ENCODE peak calls at places on chromosomes 13 and 19, in ten cellular contexts. E, N, S, H, L, R, J, U, G and Y are unnamed samples.

GRCh38 chr19:2575734-2576481 is 100.0 kb downstream of the GADD45B start:
- DNase-seq in G (peak; percentile 91), E (peak; percentile 72), U (peak; percentile 97), S (no peak), R (no peak), N (no peak), L (no peak), J (no peak), H (peak; percentile 41), Y (no peak)

GRCh38 chr13:39016789-39017188 is 21.1 kb downstream of the PROSER1 start:
- DNase-seq in S (peak; percentile 56), H (peak; percentile 5), E (no peak), L (peak; percentile 42), G (no peak), U (peak; percentile 38), N (no peak), R (no peak), J (no peak), Y (no peak)

GRCh38 chr13:104357174-104357573 is 1291.0 kb upstream of the SLC10A2 start:
- DNase-seq in L (no peak), U (no peak), J (no peak), S (no peak), H (no peak), G (no peak), E (no peak), R (no peak), N (no peak), Y (no peak)

GRCh38 chr19:11261902-11262839 is at the start of gene DOCK6:
- DNase-seq in N (no peak), H (peak; percentile 70), E (no peak), J (no peak), U (peak; percentile 72), G (no peak), L (no peak), R (no peak), S (no peak), Y (peak; percentile 20)

GRCh38 chr13:69109891-69110525 is 997.6 kb upstream of the ATXN8OS start:
- DNase-seq in E (no peak), S (no peak), U (no peak), L (no peak), H (no peak), R (no peak), N (no peak), J (no peak), G (no peak), Y (no peak)

GRCh38 chr13:29756506-29756905 is 93.9 kb downstream of the UBL3 start:
- DNase-seq in E (no peak), R (no peak), N (no peak), L (no peak), J (no peak), H (no peak), S (no peak), G (no peak), U (peak; percentile 33), Y (no peak)

GRCh38 chr19:43768273-43769050 is 12.3 kb downstream of the KCNN4 start:
- DNase-seq in U (no peak), S (no peak), G (no peak), N (no peak), R (no peak), L (no peak), H (no peak), J (no peak), E (no peak), Y (no peak)

GRCh38 chr13:101520672-101521071 is 68.2 kb downstream of the ITGBL1 start:
- DNase-seq in U (peak; percentile 80), N (no peak), E (no peak), G (peak; percentile 78), R (no peak), S (no peak), H (no peak), L (no peak), J (no peak), Y (no peak)

GRCh38 chr13:78657699-78658629 is 991 bp downstream of the OBI1 start:
- DNase-seq in E (no peak), N (no peak), H (no peak), S (no peak), R (no peak), L (no peak), G (no peak), U (peak; percentile 53), J (no peak), Y (no peak)

GRCh38 chr19:45876411-45877197 is 9.3 kb downstream of the IRF2BP1 start:
- DNase-seq in G (no peak), U (peak; percentile 28), R (no peak), H (peak; percentile 64), E (no peak), L (no peak), N (no peak), J (no peak), S (no peak), Y (no peak)

GRCh38 chr13:44840131-44840530 is 149.1 kb downstream of the NUFIP1 start:
- DNase-seq in E (no peak), U (no peak), S (no peak), J (no peak), R (no peak), L (no peak), G (no peak), H (no peak), N (no peak), Y (no peak)

GRCh38 chr13:110507678-110508381 is 53.7 kb downstream of the RAB20 start:
- DNase-seq in N (no peak), G (no peak), S (no peak), U (no peak), J (no peak), R (no peak), H (no peak), L (no peak), E (peak; percentile 79), Y (no peak)

GRCh38 chr13:20713014-20713376 is 9.5 kb downstream of the IL17D start:
- DNase-seq in R (no peak), H (no peak), L (no peak), U (peak; percentile 52), J (no peak), E (no peak), G (no peak), S (no peak), N (no peak), Y (no peak)

GRCh38 chr19:35757231-35757748 is 461 bp upstream of the HSPB6 start:
- DNase-seq in J (no peak), H (peak; percentile 29), G (peak; percentile 98), S (no peak), U (peak; percentile 93), L (peak; percentile 18), N (peak; percentile 62), E (peak; percentile 91), R (no peak), Y (no peak)

GRCh38 chr19:44807162-44807561 is 1.7 kb upstream of the BCAM start:
- DNase-seq in N (no peak), U (peak; percentile 16), S (no peak), H (no peak), G (no peak), E (peak; percentile 59), R (peak; percentile 21), L (peak; percentile 84), J (no peak), Y (no peak)

GRCh38 chr19:45643024-45643926 is 4.1 kb upstream of the EML2 start:
- DNase-seq in S (peak; percentile 92), J (peak; percentile 98), L (peak; percentile 62), H (peak; percentile 96), E (peak; percentile 88), U (peak; percentile 75), N (peak; percentile 88), R (peak; percentile 71), G (no peak), Y (peak; percentile 91)

GRCh38 chr19:19568802-19569756 is 31.0 kb downstream of the CILP2 start:
- DNase-seq in L (no peak), U (peak; percentile 82), H (no peak), E (no peak), J (no peak), N (no peak), R (no peak), S (no peak), G (no peak), Y (no peak)

GRCh38 chr13:28531195-28531955 is 36.4 kb upstream of the FLT1 start:
- DNase-seq in G (no peak), S (no peak), J (no peak), L (no peak), N (no peak), U (peak; percentile 64), R (no peak), H (peak; percentile 53), E (no peak), Y (no peak)

GRCh38 chr19:17861542-17862402 is 2.1 kb downstream of the RPL18A start:
- DNase-seq in G (no peak), H (no peak), U (no peak), L (no peak), J (no peak), N (no peak), E (no peak), S (no peak), R (no peak), Y (no peak)

GRCh38 chr19:15551183-15552004 is 43.1 kb downstream of the CYP4F22 start:
- DNase-seq in N (no peak), R (no peak), U (peak; percentile 47), E (peak; percentile 27), S (peak; percentile 21), G (no peak), L (no peak), J (peak; percentile 46), H (peak; percentile 9), Y (peak; percentile 63)

GRCh38 chr19:7866399-7867091 is 7.6 kb downstream of the PRR36 start:
- DNase-seq in N (no peak), E (no peak), H (no peak), L (no peak), J (no peak), U (no peak), G (no peak), R (no peak), S (no peak), Y (no peak)

GRCh38 chr13:91280806-91281205 is 66.7 kb upstream of the MIR17HG start:
- DNase-seq in G (no peak), E (no peak), U (peak; percentile 1), J (no peak), H (no peak), S (no peak), N (no peak), L (no peak), R (no peak), Y (no peak)

GRCh38 chr19:16851031-16851712 is 22.0 kb downstream of the SIN3B start:
- DNase-seq in G (no peak), J (no peak), U (peak; percentile 47), H (no peak), E (no peak), N (no peak), R (no peak), L (no peak), S (no peak), Y (no peak)

GRCh38 chr13:41597348-41598041 is 140.1 kb downstream of the RGCC start:
- DNase-seq in R (no peak), S (no peak), L (no peak), U (peak; percentile 79), E (no peak), N (no peak), J (no peak), G (no peak), H (no peak), Y (no peak)

GRCh38 chr13:109734002-109734785 is 52.2 kb downstream of the IRS2 start:
- DNase-seq in E (no peak), G (no peak), N (no peak), H (no peak), R (no peak), S (peak; percentile 58), U (no peak), L (no peak), J (no peak), Y (no peak)

GRCh38 chr13:103694033-103694432 is 627.8 kb upstream of the SLC10A2 start:
- DNase-seq in G (no peak), E (no peak), L (no peak), H (no peak), U (no peak), N (no peak), J (no peak), R (no peak), S (no peak), Y (no peak)

GRCh38 chr19:52778811-52779210 is 7.8 kb downstream of the ZNF600 start:
- DNase-seq in U (peak; percentile 8), S (no peak), G (no peak), R (no peak), H (no peak), J (no peak), L (no peak), E (no peak), N (no peak), Y (peak; percentile 21)

GRCh38 chr13:99237981-99238662 is 20.1 kb downstream of the GPR18 start:
- DNase-seq in E (no peak), S (peak; percentile 23), L (no peak), J (no peak), H (no peak), R (no peak), N (no peak), U (no peak), G (no peak), Y (no peak)